ENCODE peak calls at places on chromosome 18, in six cellular contexts. Z is mesenchymal stem cell, W is ascending aorta, H is heart left ventricle, C is fibroblast of lung, Y is left ventricle myocardium inferior. S is an unnamed sample.

GRCh38 chr18:21820035-21820810 is 79.6 kb downstream of the MIB1 start:
- DNase-seq in Z (peak; percentile 39), W (no peak), H (no peak), C (peak; percentile 23), Y (no peak), S (no peak)

GRCh38 chr18:5214583-5215351 is 17.7 kb upstream of the AKAIN1 start:
- DNase-seq in Z (no peak), W (no peak), H (no peak), C (no peak), Y (no peak), S (no peak)

GRCh38 chr18:7459851-7460774 is 107.0 kb upstream of the PTPRM start:
- DNase-seq in Z (no peak), W (no peak), H (peak; percentile 21), C (peak; percentile 5), Y (peak; percentile 65), S (peak; percentile 77)

GRCh38 chr18:711330-711692 is 1.1 kb downstream of the ENOSF1 start:
- DNase-seq in Z (no peak), W (no peak), H (no peak), C (no peak), Y (no peak), S (no peak)

GRCh38 chr18:70322928-70323327 is 34.1 kb downstream of the SOCS6 start:
- DNase-seq in Z (peak; percentile 33), W (no peak), H (no peak), C (peak; percentile 78), Y (no peak), S (no peak)

GRCh38 chr18:55326134-55326533 is 261.9 kb downstream of the TCF4 start:
- DNase-seq in Z (no peak), W (no peak), H (no peak), C (no peak), Y (no peak), S (no peak)

GRCh38 chr18:69257861-69258458 is 142.7 kb upstream of the DOK6 start:
- DNase-seq in Z (peak; percentile 64), W (no peak), H (no peak), C (peak; percentile 87), Y (no peak), S (no peak)

GRCh38 chr18:67516432-67517223 is at the start of gene DSEL:
- DNase-seq in Z (peak; percentile 94), W (peak; percentile 79), H (peak; percentile 98), C (peak; percentile 92), Y (peak; percentile 98), S (peak; percentile 99)

GRCh38 chr18:62387257-62387656 is 62.1 kb downstream of the TNFRSF11A start:
- DNase-seq in Z (no peak), W (no peak), H (no peak), C (no peak), Y (no peak), S (no peak)

GRCh38 chr18:21218862-21219261 is 23.2 kb upstream of the GREB1L start:
- DNase-seq in Z (no peak), W (no peak), H (no peak), C (no peak), Y (no peak), S (no peak)

GRCh38 chr18:77132369-77133050 is at the start of gene MBP:
- DNase-seq in Z (no peak), W (no peak), H (peak; percentile 59), C (no peak), Y (peak; percentile 72), S (peak; percentile 82)

GRCh38 chr18:41351430-41351829 is 603.6 kb upstream of the PIK3C3 start:
- DNase-seq in Z (no peak), W (no peak), H (no peak), C (no peak), Y (no peak), S (no peak)

GRCh38 chr18:57052759-57053158 is 94.1 kb upstream of the BOD1L2 start:
- DNase-seq in Z (no peak), W (no peak), H (no peak), C (no peak), Y (no peak), S (no peak)

GRCh38 chr18:9742588-9743131 is 34.6 kb downstream of the RAB31 start:
- DNase-seq in Z (peak; percentile 87), W (no peak), H (no peak), C (peak; percentile 79), Y (no peak), S (no peak)

GRCh38 chr18:37571266-37571665 is 5.7 kb upstream of the CELF4 start:
- DNase-seq in Z (no peak), W (no peak), H (no peak), C (no peak), Y (no peak), S (no peak)

GRCh38 chr18:65567372-65567771 is 183.4 kb upstream of the CDH7 start:
- DNase-seq in Z (peak; percentile 14), W (no peak), H (no peak), C (no peak), Y (no peak), S (no peak)

GRCh38 chr18:37586641-37587225 is 21.1 kb upstream of the CELF4 start:
- DNase-seq in Z (no peak), W (no peak), H (no peak), C (no peak), Y (no peak), S (no peak)

GRCh38 chr18:76364282-76365259 is 130.5 kb downstream of the ZNF516 start:
- DNase-seq in Z (no peak), W (no peak), H (no peak), C (no peak), Y (no peak), S (no peak)

GRCh38 chr18:54444309-54444914 is 86.7 kb downstream of the C18orf54 start:
- DNase-seq in Z (peak; percentile 72), W (no peak), H (peak; percentile 13), C (peak; percentile 48), Y (peak; percentile 18), S (no peak)

GRCh38 chr18:76499596-76500340 is 4.7 kb upstream of the ZNF516 start:
- DNase-seq in Z (no peak), W (no peak), H (no peak), C (no peak), Y (no peak), S (no peak)

GRCh38 chr18:77106331-77106730 is 26.3 kb downstream of the MBP start:
- DNase-seq in Z (no peak), W (no peak), H (no peak), C (no peak), Y (no peak), S (no peak)

GRCh38 chr18:68494802-68495560 is 219.9 kb downstream of the TMX3 start:
- DNase-seq in Z (peak; percentile 91), W (no peak), H (no peak), C (peak; percentile 97), Y (no peak), S (no peak)

GRCh38 chr18:49648326-49648725 is 86.5 kb downstream of the LIPG start:
- DNase-seq in Z (peak; percentile 78), W (no peak), H (peak; percentile 44), C (no peak), Y (peak; percentile 41), S (no peak)

GRCh38 chr18:79794851-79795250 is 2.9 kb upstream of the KCNG2 start:
- DNase-seq in Z (no peak), W (no peak), H (no peak), C (no peak), Y (peak; percentile 14), S (peak; percentile 41)
- H3K27me3 ChIP-seq in Z (peaks cover 58% of the 10 kb centered on the region), W (peaks cover 21% of the 10 kb centered on the region), H (peaks cover 58% of the 10 kb centered on the region), C (peaks cover 26% of the 10 kb centered on the region), Y (peaks cover 96% of the 10 kb centered on the region), S (peaks cover 12% of the 10 kb centered on the region)

DNA sequence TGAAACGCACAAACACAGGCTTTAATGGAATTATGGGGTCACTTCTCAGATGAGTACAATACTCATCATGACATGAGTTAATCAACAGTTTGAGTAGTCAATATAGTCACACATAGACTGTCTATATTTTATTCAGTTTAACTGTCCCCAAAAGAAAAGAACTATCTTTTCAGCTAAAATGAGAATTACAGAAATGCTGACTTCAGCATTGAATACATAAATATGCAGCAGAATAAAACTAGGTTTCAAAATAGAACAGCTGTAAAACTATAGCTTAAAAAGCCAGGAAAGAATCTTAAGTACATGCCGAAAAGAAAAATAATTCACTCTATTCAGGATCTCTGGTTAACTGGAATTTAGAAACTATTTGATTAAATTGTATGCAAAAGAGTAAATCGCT is 30.0 kb downstream of the SMAD4 start:
- DNase-seq in Z (no peak), W (no peak), H (no peak), C (no peak), Y (no peak), S (no peak)
- H3K36me3 ChIP-seq in Z (peaks cover 11% of the 10 kb centered on the region), W (peaks cover 48% of the 10 kb centered on the region), H (no peaks in the 10 kb centered on the region), C (no peaks in the 10 kb centered on the region), Y (peaks cover 82% of the 10 kb centered on the region), S (peaks cover 6% of the 10 kb centered on the region)

GRCh38 chr18:38811209-38811608 is 1245.6 kb upstream of the CELF4 start:
- DNase-seq in Z (no peak), W (no peak), H (no peak), C (no peak), Y (no peak), S (no peak)
- H3K4me3 ChIP-seq in Z (no peak overlapping the region), W (no peak overlapping the region), H (no peak overlapping the region), C (no peak overlapping the region), Y (no peak overlapping the region), S (no peak overlapping the region)

DNA sequence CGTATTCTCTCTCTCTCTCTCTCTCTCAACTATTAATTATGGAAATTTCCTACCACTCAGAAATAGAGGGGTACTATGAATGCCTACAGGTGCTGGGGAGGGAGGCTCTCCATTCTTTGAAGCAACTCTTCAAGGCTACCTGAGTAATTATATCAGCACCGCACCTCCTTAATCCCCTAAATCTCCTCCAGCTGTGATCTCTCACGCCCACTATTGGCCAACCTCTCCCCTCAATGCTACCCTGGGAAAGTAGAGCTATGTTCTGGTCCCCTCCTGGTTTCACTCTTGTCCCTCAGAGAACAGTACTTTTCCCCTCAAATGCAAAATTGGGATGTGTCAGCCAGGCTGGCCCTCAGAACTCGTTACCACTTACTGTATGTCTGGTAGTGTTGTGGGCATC is 1.6 kb downstream of the MOCOS start:
- DNase-seq in Z (no peak), W (no peak), H (no peak), C (no peak), Y (no peak), S (no peak)
- H3K27me3 ChIP-seq in Z (no peaks in the 10 kb centered on the region), W (no peaks in the 10 kb centered on the region), H (peaks cover 5% of the 10 kb centered on the region), C (no peaks in the 10 kb centered on the region), Y (peaks cover 15% of the 10 kb centered on the region), S (no peaks in the 10 kb centered on the region)

GRCh38 chr18:26034850-26035497 is 55.4 kb downstream of the SS18 start:
- DNase-seq in Z (no peak), W (no peak), H (no peak), C (no peak), Y (no peak), S (no peak)
- H3K36me3 ChIP-seq in Z (peaks cover 12% of the 10 kb centered on the region), W (peaks cover 59% of the 10 kb centered on the region), H (no peaks in the 10 kb centered on the region), C (peaks cover 6% of the 10 kb centered on the region), Y (peaks cover 84% of the 10 kb centered on the region), S (no peaks in the 10 kb centered on the region)

GRCh38 chr18:58536534-58537271 is 92.2 kb downstream of the ALPK2 start:
- DNase-seq in Z (no peak), W (no peak), H (no peak), C (no peak), Y (no peak), S (no peak)
- H3K4me3 ChIP-seq in Z (no peak overlapping the region), W (no peak overlapping the region), H (no peak overlapping the region), C (no peak overlapping the region), Y (no peak overlapping the region), S (no peak overlapping the region)

GRCh38 chr18:64276736-64277135 is 127.8 kb upstream of the LINC00305 start:
- DNase-seq in Z (no peak), W (no peak), H (peak; percentile 31), C (peak; percentile 9), Y (no peak), S (no peak)
- H3K27me3 ChIP-seq in Z (no peaks in the 10 kb centered on the region), W (no peaks in the 10 kb centered on the region), H (no peaks in the 10 kb centered on the region), C (no peaks in the 10 kb centered on the region), Y (no peaks in the 10 kb centered on the region), S (no peaks in the 10 kb centered on the region)

S was measured in sigmoid colon.